ENCODE peak calls at places on chromosomes 12 and 14, in ten cellular contexts. One of them, this sample, is unnamed.

GRCh38 chr14:102506599-102506871 is 3.0 kb downstream of the ANKRD9 start:
- DNase-seq in prostate gland: no peak
- DNase-seq in CD4-positive, alpha-beta T cell: no peak
- DNase-seq in ovary: no peak
- DNase-seq in left lung: no peak
- DNase-seq in sigmoid colon: no peak
- DNase-seq in fibroblast of lung: no peak
- DNase-seq in hepatocyte: peak; percentile 3
- DNase-seq in body of pancreas: no peak
- DNase-seq in AG04450: no peak
- DNase-seq in this sample: no peak

GRCh38 chr14:68145036-68145435 is 325.5 kb downstream of the RAD51B start:
- DNase-seq in left lung: no peak
- DNase-seq in ovary: no peak
- DNase-seq in fibroblast of lung: no peak
- DNase-seq in body of pancreas: peak; percentile 37
- DNase-seq in hepatocyte: no peak
- DNase-seq in AG04450: no peak
- DNase-seq in CD4-positive, alpha-beta T cell: no peak
- DNase-seq in prostate gland: no peak
- DNase-seq in sigmoid colon: no peak
- DNase-seq in this sample: no peak

GRCh38 chr14:104030958-104031357 is 54.5 kb upstream of the ASPG start:
- DNase-seq in sigmoid colon: no peak
- DNase-seq in ovary: no peak
- DNase-seq in body of pancreas: no peak
- DNase-seq in fibroblast of lung: no peak
- DNase-seq in hepatocyte: no peak
- DNase-seq in left lung: no peak
- DNase-seq in AG04450: no peak
- DNase-seq in CD4-positive, alpha-beta T cell: no peak
- DNase-seq in prostate gland: peak; percentile 48
- DNase-seq in this sample: no peak

GRCh38 chr12:45284096-45284901 is 68.4 kb downstream of the ANO6 start:
- DNase-seq in fibroblast of lung: peak; percentile 50
- DNase-seq in left lung: no peak
- DNase-seq in prostate gland: no peak
- DNase-seq in hepatocyte: peak; percentile 50
- DNase-seq in body of pancreas: no peak
- DNase-seq in CD4-positive, alpha-beta T cell: no peak
- DNase-seq in sigmoid colon: no peak
- DNase-seq in AG04450: peak; percentile 61
- DNase-seq in ovary: no peak
- DNase-seq in this sample: no peak

GRCh38 chr14:34699873-34700621 is 14.3 kb downstream of the CFL2 start:
- DNase-seq in AG04450: peak; percentile 81
- DNase-seq in prostate gland: no peak
- DNase-seq in body of pancreas: no peak
- DNase-seq in CD4-positive, alpha-beta T cell: no peak
- DNase-seq in sigmoid colon: no peak
- DNase-seq in fibroblast of lung: peak; percentile 91
- DNase-seq in hepatocyte: peak; percentile 58
- DNase-seq in ovary: no peak
- DNase-seq in left lung: no peak
- DNase-seq in this sample: no peak

GRCh38 chr14:77763978-77764377 is 3.0 kb upstream of the SNW1 start:
- DNase-seq in fibroblast of lung: no peak
- DNase-seq in left lung: no peak
- DNase-seq in ovary: no peak
- DNase-seq in hepatocyte: no peak
- DNase-seq in CD4-positive, alpha-beta T cell: no peak
- DNase-seq in sigmoid colon: no peak
- DNase-seq in body of pancreas: no peak
- DNase-seq in AG04450: no peak
- DNase-seq in prostate gland: no peak
- DNase-seq in this sample: no peak

GRCh38 chr14:58944226-58944769 is 244.2 kb upstream of the DAAM1 start:
- DNase-seq in body of pancreas: peak; percentile 87
- DNase-seq in CD4-positive, alpha-beta T cell: no peak
- DNase-seq in left lung: no peak
- DNase-seq in ovary: no peak
- DNase-seq in sigmoid colon: no peak
- DNase-seq in hepatocyte: peak; percentile 42
- DNase-seq in fibroblast of lung: no peak
- DNase-seq in AG04450: no peak
- DNase-seq in prostate gland: no peak
- DNase-seq in this sample: no peak

GRCh38 chr12:15858348-15858747 is 23.8 kb upstream of the STRAP start:
- DNase-seq in CD4-positive, alpha-beta T cell: no peak
- DNase-seq in left lung: no peak
- DNase-seq in ovary: no peak
- DNase-seq in sigmoid colon: no peak
- DNase-seq in hepatocyte: no peak
- DNase-seq in prostate gland: no peak
- DNase-seq in body of pancreas: no peak
- DNase-seq in fibroblast of lung: no peak
- DNase-seq in AG04450: no peak
- DNase-seq in this sample: no peak

GRCh38 chr14:90061849-90062794 is at the start of gene KCNK13:
- DNase-seq in AG04450: no peak
- DNase-seq in hepatocyte: peak; percentile 35
- DNase-seq in sigmoid colon: no peak
- DNase-seq in body of pancreas: no peak
- DNase-seq in fibroblast of lung: no peak
- DNase-seq in ovary: no peak
- DNase-seq in CD4-positive, alpha-beta T cell: no peak
- DNase-seq in prostate gland: peak; percentile 10
- DNase-seq in left lung: peak; percentile 82
- DNase-seq in this sample: peak; percentile 59

GRCh38 chr14:105060751-105061427 is 4.3 kb downstream of the GPR132 start:
- DNase-seq in body of pancreas: no peak
- DNase-seq in AG04450: no peak
- DNase-seq in left lung: peak; percentile 93
- DNase-seq in hepatocyte: peak; percentile 25
- DNase-seq in sigmoid colon: peak; percentile 70
- DNase-seq in prostate gland: no peak
- DNase-seq in CD4-positive, alpha-beta T cell: peak; percentile 39
- DNase-seq in fibroblast of lung: no peak
- DNase-seq in ovary: no peak
- DNase-seq in this sample: peak; percentile 79

GRCh38 chr12:111251099-111251498 is 117.8 kb downstream of the PHETA1 start:
- DNase-seq in left lung: no peak
- DNase-seq in fibroblast of lung: no peak
- DNase-seq in hepatocyte: no peak
- DNase-seq in sigmoid colon: no peak
- DNase-seq in ovary: no peak
- DNase-seq in AG04450: no peak
- DNase-seq in prostate gland: no peak
- DNase-seq in body of pancreas: no peak
- DNase-seq in CD4-positive, alpha-beta T cell: no peak
- DNase-seq in this sample: no peak

GRCh38 chr12:47988073-47989022 is 15.9 kb downstream of the COL2A1 start:
- DNase-seq in AG04450: no peak
- DNase-seq in prostate gland: no peak
- DNase-seq in ovary: no peak
- DNase-seq in body of pancreas: peak; percentile 3
- DNase-seq in sigmoid colon: peak; percentile 46
- DNase-seq in hepatocyte: no peak
- DNase-seq in left lung: no peak
- DNase-seq in CD4-positive, alpha-beta T cell: no peak
- DNase-seq in fibroblast of lung: no peak
- DNase-seq in this sample: no peak

GRCh38 chr14:70020350-70021170 is 141.3 kb downstream of the SMOC1 start:
- DNase-seq in body of pancreas: no peak
- DNase-seq in fibroblast of lung: no peak
- DNase-seq in CD4-positive, alpha-beta T cell: no peak
- DNase-seq in ovary: no peak
- DNase-seq in hepatocyte: no peak
- DNase-seq in AG04450: no peak
- DNase-seq in prostate gland: no peak
- DNase-seq in left lung: no peak
- DNase-seq in sigmoid colon: no peak
- DNase-seq in this sample: peak; percentile 44

GRCh38 chr14:99422220-99423010 is 58.2 kb downstream of the SETD3 start:
- DNase-seq in CD4-positive, alpha-beta T cell: no peak
- DNase-seq in AG04450: no peak
- DNase-seq in fibroblast of lung: no peak
- DNase-seq in left lung: no peak
- DNase-seq in ovary: no peak
- DNase-seq in sigmoid colon: no peak
- DNase-seq in hepatocyte: peak; percentile 24
- DNase-seq in body of pancreas: no peak
- DNase-seq in prostate gland: no peak
- DNase-seq in this sample: no peak

DNA sequence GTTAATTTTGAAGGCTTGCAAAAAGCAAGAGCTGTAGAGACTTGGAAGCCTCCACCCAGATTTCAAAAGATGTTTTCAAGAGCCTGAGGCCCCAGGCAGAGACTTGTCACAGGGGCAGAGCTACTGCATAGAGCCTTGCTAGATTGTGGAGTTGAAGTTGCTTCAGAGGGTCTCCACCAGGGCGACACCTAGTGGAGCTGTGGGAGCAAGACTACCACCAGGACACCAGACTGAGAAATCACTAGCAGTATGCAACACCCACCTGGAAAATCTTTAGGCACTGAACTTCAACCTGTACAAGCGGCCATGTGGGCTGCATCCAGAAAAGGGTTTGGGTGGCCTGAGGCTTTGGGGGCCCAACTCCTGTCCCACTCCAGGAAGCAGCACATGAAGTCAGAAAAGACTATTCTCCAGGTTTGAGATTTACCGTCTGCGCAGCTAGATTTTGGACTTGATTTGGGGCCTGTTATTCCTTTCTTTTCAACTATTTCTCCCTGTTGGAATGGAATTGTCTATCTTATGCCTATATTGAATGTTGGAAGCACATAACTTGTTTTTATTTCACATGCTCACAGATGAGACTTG is 508.5 kb downstream of the FLRT2 start:
- DNase-seq in ovary: no peak
- DNase-seq in fibroblast of lung: peak; percentile 71
- DNase-seq in CD4-positive, alpha-beta T cell: peak; percentile 9
- DNase-seq in left lung: peak; percentile 25
- DNase-seq in prostate gland: no peak
- DNase-seq in AG04450: peak; percentile 29
- DNase-seq in sigmoid colon: no peak
- DNase-seq in hepatocyte: peak; percentile 77
- DNase-seq in body of pancreas: peak; percentile 59
- DNase-seq in this sample: no peak
- TF ChIP-seq CTCF in ovary: no peak
- TF ChIP-seq CTCF in fibroblast of lung: peak; percentile 92
- TF ChIP-seq CTCF in CD4-positive, alpha-beta T cell: peak; percentile 50
- TF ChIP-seq CTCF in left lung: peak; percentile 62
- TF ChIP-seq CTCF in prostate gland: peak; percentile 8
- TF ChIP-seq CTCF in AG04450: peak; percentile 89
- TF ChIP-seq CTCF in sigmoid colon: no peak
- TF ChIP-seq CTCF in hepatocyte: peak; percentile 62
- TF ChIP-seq CTCF in body of pancreas: peak; percentile 53
- TF ChIP-seq CTCF in this sample: peak; percentile 85

DNA sequence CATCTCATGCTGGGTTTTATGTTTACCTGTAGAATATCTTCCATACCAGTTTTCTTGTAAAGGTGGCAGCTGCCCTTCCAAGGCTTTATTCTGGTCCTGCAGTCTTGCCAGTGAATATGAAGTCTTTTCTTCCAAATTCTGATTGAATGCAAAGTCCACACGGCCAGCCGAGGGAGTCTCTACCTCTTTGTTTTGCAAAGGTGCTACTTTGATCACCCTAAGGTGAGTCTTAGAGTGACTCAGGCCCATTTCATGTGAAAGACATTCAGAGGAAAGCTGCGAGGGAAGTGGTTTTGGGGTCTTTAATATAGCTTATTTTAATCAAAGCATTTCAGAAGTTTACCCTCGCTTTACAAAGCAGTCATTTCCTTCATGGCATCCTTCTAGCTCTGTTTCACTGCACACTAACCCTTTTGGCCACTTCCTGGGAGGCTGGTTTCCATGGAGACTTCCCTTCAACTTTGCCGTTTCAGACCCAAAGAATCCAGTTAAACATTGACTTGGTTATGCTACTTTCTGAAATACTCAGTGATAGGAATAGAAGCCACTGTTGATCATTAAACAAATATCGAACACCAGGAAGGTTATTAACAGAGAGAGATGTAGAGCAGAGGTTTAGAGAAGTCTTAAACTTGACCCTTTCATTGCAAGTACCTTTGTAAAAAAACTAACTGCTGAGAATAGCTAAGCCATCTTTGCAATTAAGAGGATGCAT is at the start of gene CCDC198:
- DNase-seq in AG04450: no peak
- DNase-seq in ovary: no peak
- DNase-seq in left lung: no peak
- DNase-seq in CD4-positive, alpha-beta T cell: no peak
- DNase-seq in sigmoid colon: no peak
- DNase-seq in fibroblast of lung: no peak
- DNase-seq in body of pancreas: peak; percentile 54
- DNase-seq in hepatocyte: peak; percentile 51
- DNase-seq in prostate gland: no peak
- DNase-seq in this sample: no peak
- H3K27ac ChIP-seq in AG04450: no peak within 1 kb of the TSS
- H3K27ac ChIP-seq in ovary: no peak within 1 kb of the TSS
- H3K27ac ChIP-seq in left lung: no peak within 1 kb of the TSS
- H3K27ac ChIP-seq in CD4-positive, alpha-beta T cell: no peak within 1 kb of the TSS
- H3K27ac ChIP-seq in sigmoid colon: no peak within 1 kb of the TSS
- H3K27ac ChIP-seq in fibroblast of lung: no peak within 1 kb of the TSS
- H3K27ac ChIP-seq in body of pancreas: no peak within 1 kb of the TSS
- H3K27ac ChIP-seq in hepatocyte: peak within 1 kb of the TSS; percentile 32
- H3K27ac ChIP-seq in prostate gland: no peak within 1 kb of the TSS
- H3K27ac ChIP-seq in this sample: no peak within 1 kb of the TSS

GRCh38 chr12:109743076-109743910 is 29.7 kb downstream of the FAM222A start:
- DNase-seq in AG04450: no peak
- DNase-seq in hepatocyte: no peak
- DNase-seq in body of pancreas: peak; percentile 9
- DNase-seq in fibroblast of lung: no peak
- DNase-seq in ovary: peak; percentile 16
- DNase-seq in prostate gland: no peak
- DNase-seq in left lung: peak; percentile 69
- DNase-seq in sigmoid colon: peak; percentile 55
- DNase-seq in CD4-positive, alpha-beta T cell: no peak
- DNase-seq in this sample: peak; percentile 41
- TF ChIP-seq CTCF in AG04450: no peak
- TF ChIP-seq CTCF in hepatocyte: no peak
- TF ChIP-seq CTCF in body of pancreas: no peak
- TF ChIP-seq CTCF in fibroblast of lung: no peak
- TF ChIP-seq CTCF in ovary: no peak
- TF ChIP-seq CTCF in prostate gland: no peak
- TF ChIP-seq CTCF in left lung: no peak
- TF ChIP-seq CTCF in sigmoid colon: no peak
- TF ChIP-seq CTCF in CD4-positive, alpha-beta T cell: no peak
- TF ChIP-seq CTCF in this sample: no peak

DNA sequence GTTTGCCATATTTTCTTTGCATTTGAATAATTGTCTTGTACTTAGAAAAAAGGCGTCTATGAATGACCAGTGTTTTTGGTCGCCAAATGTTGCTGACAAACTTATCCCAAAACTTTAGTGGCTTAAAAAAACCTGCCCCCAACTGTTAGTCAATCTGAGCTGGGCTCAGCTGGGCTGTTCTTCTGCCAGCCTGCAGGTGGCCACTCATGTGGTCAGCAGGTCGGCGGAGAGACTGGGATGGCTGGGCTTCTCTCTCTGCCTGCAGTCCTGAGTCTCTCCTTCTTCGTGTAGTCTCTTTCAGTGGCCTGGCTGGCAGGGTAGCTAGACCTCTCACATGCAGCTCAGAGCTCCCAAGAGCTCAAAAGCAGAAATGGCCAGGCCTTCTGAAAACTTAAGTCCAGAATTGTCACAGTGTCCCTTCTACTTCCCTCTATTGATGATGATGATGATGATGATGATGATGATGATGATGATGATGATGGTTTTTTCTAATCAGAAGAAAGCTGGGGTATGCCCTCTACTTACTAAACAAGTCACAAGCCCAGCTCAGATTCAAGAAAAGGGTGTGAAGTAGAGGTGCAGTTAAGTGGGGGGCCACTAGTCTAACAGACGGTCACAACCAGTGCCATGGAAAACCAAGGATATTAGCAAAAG is 87.9 kb downstream of the PTPN11 start:
- DNase-seq in sigmoid colon: no peak
- DNase-seq in hepatocyte: no peak
- DNase-seq in fibroblast of lung: no peak
- DNase-seq in CD4-positive, alpha-beta T cell: no peak
- DNase-seq in body of pancreas: no peak
- DNase-seq in ovary: no peak
- DNase-seq in AG04450: no peak
- DNase-seq in left lung: no peak
- DNase-seq in prostate gland: no peak
- DNase-seq in this sample: no peak
- H3K27ac ChIP-seq in sigmoid colon: no peak overlapping the region
- H3K27ac ChIP-seq in hepatocyte: no peak overlapping the region
- H3K27ac ChIP-seq in fibroblast of lung: no peak overlapping the region
- H3K27ac ChIP-seq in CD4-positive, alpha-beta T cell: no peak overlapping the region
- H3K27ac ChIP-seq in body of pancreas: no peak overlapping the region
- H3K27ac ChIP-seq in ovary: no peak overlapping the region
- H3K27ac ChIP-seq in AG04450: no peak overlapping the region
- H3K27ac ChIP-seq in left lung: no peak overlapping the region
- H3K27ac ChIP-seq in prostate gland: no peak overlapping the region
- H3K27ac ChIP-seq in this sample: no peak overlapping the region